ENCODE peak calls at places on chromosomes 4 and X, in seven cellular contexts. F, T, N, J, Y, E and M are unnamed samples. For H3K4me1 and H3K27me3, the result is how much of the 10 kb centered on the place peaks cover.

GRCh38 chr4:55791666-55792065 is 27.9 kb upstream of the EXOC1L start:
- DNase-seq in F (no peak), T (peak), N (no peak), J (no peak), Y (no peak), E (peak), M (no peak)

GRCh38 chr4:156733582-156733981 is 238.0 kb downstream of the PDGFC start:
- DNase-seq in F (no peak), T (no peak), N (no peak), J (no peak), Y (no peak), E (no peak), M (no peak)

GRCh38 chr4:85681194-85681803 is 206.3 kb downstream of the ARHGAP24 start:
- DNase-seq in F (no peak), T (no peak), N (no peak), J (peak), Y (no peak), E (peak), M (no peak)

GRCh38 chrX:16033336-16033735 is 90.0 kb upstream of the GRPR start:
- DNase-seq in F (no peak), T (no peak), N (no peak), J (no peak), Y (no peak), E (no peak), M (no peak)

GRCh38 chrX:36983831-36984230 is 24.3 kb upstream of the FAM47C start:
- DNase-seq in F (no peak), T (no peak), N (no peak), J (no peak), Y (no peak), E (no peak), M (no peak)

GRCh38 chrX:28851871-28852270 is 264.6 kb downstream of the IL1RAPL1 start:
- DNase-seq in F (no peak), T (no peak), N (no peak), J (no peak), Y (no peak), E (no peak), M (no peak)

GRCh38 chrX:11138498-11139390 is 27.6 kb downstream of the HCCS start:
- DNase-seq in F (no peak), T (no peak), N (no peak), J (no peak), Y (no peak), E (no peak), M (no peak)

GRCh38 chrX:149469406-149469805 is 35.7 kb downstream of the IDS start:
- DNase-seq in F (no peak), T (no peak), N (no peak), J (no peak), Y (no peak), E (no peak), M (no peak)

GRCh38 chrX:120264315-120264714 is 13.7 kb downstream of the ZBTB33 start:
- DNase-seq in F (no peak), T (no peak), N (no peak), J (no peak), Y (no peak), E (no peak), M (no peak)

GRCh38 chrX:82141942-82142341 is 940.0 kb downstream of the SH3BGRL start:
- DNase-seq in F (peak), T (no peak), N (no peak), J (no peak), Y (no peak), E (no peak), M (no peak)

GRCh38 chr4:15457401-15458201 is 12.1 kb upstream of the CC2D2A start:
- DNase-seq in F (peak), T (peak), N (no peak), J (no peak), Y (no peak), E (peak), M (no peak)

GRCh38 chrX:53256446-53257041 is 24.8 kb downstream of the IQSEC2 start:
- DNase-seq in F (no peak), T (peak), N (no peak), J (no peak), Y (no peak), E (no peak), M (no peak)

GRCh38 chr4:62588671-62589070 is 1388.5 kb downstream of the ADGRL3 start:
- DNase-seq in F (no peak), T (no peak), N (no peak), J (no peak), Y (no peak), E (no peak), M (no peak)

GRCh38 chrX:103699243-103699642 is 11.5 kb upstream of the TMEM31 start:
- DNase-seq in F (no peak), T (no peak), N (no peak), J (no peak), Y (no peak), E (no peak), M (no peak)

GRCh38 chr4:14887842-14888433 is 114.3 kb upstream of the CPEB2 start:
- DNase-seq in F (no peak), T (no peak), N (no peak), J (no peak), Y (no peak), E (no peak), M (no peak)

GRCh38 chrX:619451-619811 is 11.2 kb upstream of the SHOX start:
- DNase-seq in F (no peak), T (peak), N (no peak), J (no peak), Y (no peak), E (no peak), M (no peak)

GRCh38 chrX:139864613-139865012 is 68.2 kb downstream of the ATP11C start:
- DNase-seq in F (no peak), T (no peak), N (no peak), J (no peak), Y (no peak), E (no peak), M (no peak)

GRCh38 chrX:142891046-142891445 is 134.7 kb upstream of the SPANXN4 start:
- DNase-seq in F (no peak), T (no peak), N (no peak), J (no peak), Y (no peak), E (no peak), M (no peak)

GRCh38 chrX:43940811-43941210 is 32.4 kb downstream of the NDP start:
- DNase-seq in F (no peak), T (peak), N (no peak), J (no peak), Y (no peak), E (no peak), M (no peak)

GRCh38 chrX:39749728-39750127 is 348.0 kb downstream of the BCOR start:
- DNase-seq in F (no peak), T (peak), N (no peak), J (no peak), Y (no peak), E (no peak), M (no peak)

GRCh38 chr4:87103691-87104187 is 116.7 kb downstream of the KLHL8 start:
- DNase-seq in F (no peak), T (no peak), N (no peak), J (no peak), Y (no peak), E (no peak), M (no peak)

GRCh38 chr4:130165381-130165780 is 1069.4 kb downstream of the C4orf33 start:
- DNase-seq in F (no peak), T (no peak), N (no peak), J (no peak), Y (no peak), E (no peak), M (no peak)

GRCh38 chrX:1581132-1581531 is 10.3 kb upstream of the AKAP17A start:
- DNase-seq in F (peak), T (peak), N (no peak), J (no peak), Y (no peak), E (peak), M (peak)

GRCh38 chrX:54194982-54195588 is 12.0 kb upstream of the FAM120C start:
- DNase-seq in F (no peak), T (no peak), N (no peak), J (no peak), Y (no peak), E (no peak), M (no peak)

GRCh38 chr4:176238819-176239218 is 30.2 kb downstream of the ASB5 start:
- DNase-seq in F (no peak), T (peak), N (no peak), J (no peak), Y (no peak), E (peak), M (peak)

GRCh38 chr4:86247906-86248305 is 111.9 kb downstream of the MAPK10 start:
- DNase-seq in F (no peak), T (no peak), N (no peak), J (no peak), Y (no peak), E (no peak), M (no peak)

GRCh38 chr4:184782731-184783472 is 42.9 kb downstream of the ACSL1 start:
- DNase-seq in F (no peak), T (peak), N (no peak), J (no peak), Y (no peak), E (peak), M (no peak)

GRCh38 chr4:336893-337142 is 796 bp upstream of the ZNF141 start:
- DNase-seq in F (no peak), T (peak), N (no peak), J (no peak), Y (no peak), E (no peak), M (no peak)

GRCh38 chrX:24153796-24154189 is 4.3 kb downstream of the ZFX start:
- DNase-seq in F (no peak), T (no peak), N (no peak), J (no peak), Y (no peak), E (no peak), M (no peak)

GRCh38 chrX:50495616-50496015 is 25.0 kb upstream of the DGKK start:
- DNase-seq in F (no peak), T (no peak), N (peak), J (peak), Y (no peak), E (peak), M (no peak)

GRCh38 chr4:99208719-99209075 is 10.3 kb downstream of the ADH6 start:
- DNase-seq in F (no peak), T (peak), N (no peak), J (no peak), Y (no peak), E (no peak), M (no peak)

GRCh38 chr4:133584714-133585113 is 435.6 kb downstream of the PCDH10 start:
- DNase-seq in F (no peak), T (peak), N (no peak), J (no peak), Y (no peak), E (peak), M (no peak)

GRCh38 chr4:102809190-102809589 is 18.2 kb downstream of the UBE2D3 start:
- DNase-seq in F (no peak), T (no peak), N (no peak), J (no peak), Y (no peak), E (no peak), M (no peak)

GRCh38 chr4:140672366-140672765 is 83.8 kb downstream of the TBC1D9 start:
- DNase-seq in F (no peak), T (no peak), N (no peak), J (no peak), Y (no peak), E (no peak), M (no peak)

DNA sequence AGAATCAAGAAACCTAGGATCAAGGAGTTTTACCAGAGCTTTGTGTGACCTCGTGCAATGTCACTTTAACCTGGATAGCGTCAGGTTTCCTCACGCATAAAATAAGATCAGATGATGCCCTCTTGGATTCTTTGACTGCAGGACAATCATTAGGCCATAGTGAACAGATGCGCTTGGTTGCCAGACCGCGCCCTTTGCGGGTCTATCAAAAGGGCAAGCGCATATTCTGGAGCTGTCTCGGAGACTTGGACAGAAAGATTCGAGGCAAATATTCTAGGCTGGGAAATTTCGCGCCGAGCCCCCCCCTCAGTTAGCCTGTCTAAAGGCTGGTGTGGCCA is 66.6 kb downstream of the FBXO8 start:
- DNase-seq in F (no peak), T (peak), N (no peak), J (no peak), Y (no peak), E (no peak), M (no peak)
- H3K4me3 ChIP-seq in F (no peak), T (peak), N (peak), J (peak), Y (peak), E (peak), M (no peak)

GRCh38 chr4:168507178-168507577 is 10.3 kb downstream of the PALLD start:
- DNase-seq in F (no peak), T (no peak), N (no peak), J (peak), Y (no peak), E (no peak), M (no peak)
- H3K4me1 ChIP-seq in F (under half), T (under half), N (under half), J (under half), Y (under half), E (under half), M (under half)

GRCh38 chr4:54217642-54218486 is 11.2 kb upstream of the PDGFRA start:
- DNase-seq in F (peak), T (peak), N (peak), J (peak), Y (peak), E (peak), M (peak)
- H3K27me3 ChIP-seq in F (under half), T (half or more), N (under half), J (under half), Y (under half), E (under half), M (under half)

GRCh38 chrX:78103001-78103634 is 930 bp upstream of the PGK1 start:
- DNase-seq in F (no peak), T (no peak), N (no peak), J (no peak), Y (no peak), E (no peak), M (no peak)
- H3K4me3 ChIP-seq in F (peak), T (peak), N (peak), J (peak), Y (peak), E (peak), M (peak)

GRCh38 chr4:76979236-76979635 is 29.7 kb downstream of the SEPTIN11 start:
- DNase-seq in F (no peak), T (no peak), N (no peak), J (no peak), Y (no peak), E (no peak), M (no peak)
- H3K4me1 ChIP-seq in F (under half), T (under half), N (half or more), J (half or more), Y (half or more), E (half or more), M (under half)

GRCh38 chr4:41362647-41363383 is 106.1 kb downstream of the UCHL1 start:
- DNase-seq in F (no peak), T (peak), N (no peak), J (no peak), Y (no peak), E (no peak), M (peak)
- H3K27me3 ChIP-seq in F (under half), T (half or more), N (under half), J (under half), Y (under half), E (under half), M (under half)

GRCh38 chr4:168440442-168441264 is 39.6 kb downstream of the DDX60L start:
- DNase-seq in F (no peak), T (no peak), N (no peak), J (no peak), Y (no peak), E (peak), M (no peak)
- H3K4me3 ChIP-seq in F (no peak), T (no peak), N (no peak), J (no peak), Y (no peak), E (no peak), M (no peak)

DNA sequence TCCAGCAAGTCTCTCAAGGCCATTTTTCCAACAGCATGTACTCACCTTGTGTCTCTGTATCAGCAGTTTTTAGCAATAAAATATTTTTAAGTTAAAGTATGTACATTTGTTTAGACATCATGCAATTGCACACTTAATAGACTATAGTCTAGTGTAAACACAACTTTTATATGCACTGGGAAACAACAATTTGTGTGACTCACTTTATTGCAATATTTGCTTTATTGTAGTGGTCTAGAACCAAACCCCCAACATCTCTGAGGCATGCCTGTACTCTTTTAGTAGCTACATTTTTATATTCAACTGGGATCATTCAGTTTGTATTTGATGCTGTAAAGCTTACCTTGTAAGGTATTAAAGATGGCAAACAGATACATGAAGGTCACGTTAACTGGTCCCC is 14.7 kb upstream of the PHKA2 start:
- DNase-seq in F (no peak), T (no peak), N (no peak), J (no peak), Y (no peak), E (no peak), M (no peak)
- H3K4me1 ChIP-seq in F (under half), T (under half), N (under half), J (under half), Y (under half), E (under half), M (under half)